ENCODE peak calls at places on chromosomes 6 and 20, in eight cellular contexts. G is activated CD4-positive, CD25-positive, alpha-beta regulatory T cell; U is Peyer's patch; T is CD8-positive, alpha-beta T cell; M is iris pigment epithelial cell; S is NT2/D1; Z is NCI-H1105; E is EL. J is an unnamed sample.

GRCh38 chr6:157755032-157755751 is 67.9 kb upstream of the SNX9 start:
- DNase-seq in U (no peak), M (no peak), T (no peak), G (no peak), E (peak; percentile 51), Z (no peak), S (no peak), J (no peak)

GRCh38 chr6:53464942-53465460 is 79.9 kb downstream of the GCLC start:
- DNase-seq in S (no peak), E (peak; percentile 50), Z (no peak), T (no peak), G (no peak), M (peak; percentile 37), U (no peak), J (no peak)

GRCh38 chr20:38290829-38291581 is 13.0 kb upstream of the BPI start:
- DNase-seq in U (no peak), E (peak; percentile 65), T (no peak), Z (no peak), M (peak; percentile 97), G (no peak), S (peak; percentile 57), J (no peak)

GRCh38 chr20:51916244-51916643 is 113.9 kb upstream of the SALL4 start:
- DNase-seq in U (no peak), G (no peak), S (no peak), M (no peak), T (no peak), Z (no peak), E (no peak), J (no peak)

GRCh38 chr6:72533601-72534000 is 88.3 kb upstream of the KCNQ5 start:
- DNase-seq in M (no peak), T (no peak), U (no peak), G (no peak), E (peak; percentile 18), Z (no peak), S (no peak), J (no peak)

GRCh38 chr6:100035873-100036653 is 42.0 kb upstream of the MCHR2 start:
- DNase-seq in U (no peak), G (no peak), E (peak; percentile 11), S (no peak), Z (no peak), T (no peak), M (no peak), J (no peak)

GRCh38 chr20:4195499-4195898 is 180.1 kb upstream of the RNF24 start:
- DNase-seq in M (peak; percentile 23), S (no peak), T (no peak), E (peak; percentile 47), Z (no peak), U (no peak), G (no peak), J (no peak)

GRCh38 chr6:169806718-169807117 is 55.3 kb downstream of the ERMARD start:
- DNase-seq in E (no peak), Z (no peak), T (peak; percentile 47), U (no peak), S (no peak), G (no peak), M (no peak), J (no peak)

GRCh38 chr6:139161817-139162284 is 27.0 kb downstream of the HECA start:
- DNase-seq in Z (no peak), U (peak; percentile 67), T (peak; percentile 76), M (peak; percentile 34), G (no peak), S (no peak), E (no peak), J (no peak)

GRCh38 chr6:90859612-90860011 is 272.7 kb upstream of the MAP3K7 start:
- DNase-seq in U (no peak), G (no peak), M (no peak), E (no peak), Z (no peak), T (no peak), S (no peak), J (no peak)

GRCh38 chr6:89002523-89002922 is 39.1 kb upstream of the RNGTT start:
- DNase-seq in S (no peak), E (no peak), T (no peak), U (no peak), M (no peak), G (no peak), Z (no peak), J (no peak)

GRCh38 chr6:43436577-43437282 is 9.4 kb downstream of the ABCC10 start:
- DNase-seq in T (no peak), S (peak; percentile 43), G (no peak), E (peak; percentile 79), U (no peak), M (peak; percentile 83), Z (no peak), J (no peak)

GRCh38 chr6:52724041-52724405 is 39.3 kb downstream of the GSTA2 start:
- DNase-seq in M (peak; percentile 35), Z (no peak), E (peak; percentile 77), T (no peak), S (no peak), U (no peak), G (no peak), J (no peak)

GRCh38 chr20:43838703-43839060 is 76.0 kb upstream of the TOX2 start:
- DNase-seq in S (no peak), G (no peak), T (no peak), M (no peak), U (no peak), Z (no peak), E (no peak), J (no peak)

GRCh38 chr6:36727491-36728021 is 29.9 kb downstream of the RAB44 start:
- DNase-seq in E (peak; percentile 23), T (no peak), U (no peak), M (peak; percentile 43), S (no peak), G (no peak), Z (no peak), J (no peak)

GRCh38 chr20:59495894-59496510 is 108.3 kb upstream of the PHACTR3 start:
- DNase-seq in M (peak; percentile 66), E (peak; percentile 57), T (peak; percentile 80), U (peak; percentile 47), Z (peak; percentile 75), G (peak; percentile 38), S (peak; percentile 57), J (peak; percentile 70)

GRCh38 chr20:36120991-36121390 is 33.5 kb upstream of the EPB41L1 start:
- DNase-seq in M (no peak), T (no peak), E (no peak), U (no peak), S (no peak), G (no peak), Z (no peak), J (no peak)

GRCh38 chr6:30067460-30068139 is 602 bp downstream of the PPP1R11 start:
- DNase-seq in T (no peak), U (no peak), Z (no peak), S (peak; percentile 68), M (no peak), E (no peak), G (no peak), J (no peak)

GRCh38 chr6:167683028-167683862 is 143.5 kb upstream of the AFDN start:
- DNase-seq in Z (no peak), M (peak; percentile 72), T (no peak), E (no peak), S (no peak), U (no peak), G (no peak), J (no peak)

GRCh38 chr20:51345601-51346101 is 196.9 kb downstream of the NFATC2 start:
- DNase-seq in T (no peak), G (no peak), Z (no peak), M (peak; percentile 67), U (no peak), S (no peak), E (peak; percentile 89), J (no peak)

GRCh38 chr6:34657307-34657978 is 39.1 kb downstream of the ILRUN start:
- DNase-seq in S (no peak), G (no peak), T (no peak), Z (peak; percentile 57), M (peak; percentile 90), U (no peak), E (peak; percentile 86), J (no peak)

GRCh38 chr6:63492476-63492875 is 79.8 kb upstream of the LOC128125822 start:
- DNase-seq in M (no peak), T (no peak), G (no peak), Z (no peak), U (no peak), E (no peak), S (no peak), J (no peak)

GRCh38 chr20:53995949-53996348 is 74.4 kb downstream of the BCAS1 start:
- DNase-seq in Z (no peak), E (no peak), G (no peak), U (no peak), M (no peak), S (no peak), T (no peak), J (no peak)

GRCh38 chr20:35991142-35991771 is 22.9 kb downstream of the CNBD2 start:
- DNase-seq in M (peak; percentile 53), Z (no peak), T (no peak), E (peak; percentile 34), S (no peak), G (no peak), U (no peak), J (no peak)

GRCh38 chr6:170455335-170455979 is 97.7 kb downstream of the PSMB1 start:
- DNase-seq in G (no peak), U (no peak), M (no peak), T (no peak), E (no peak), S (no peak), Z (no peak), J (no peak)

GRCh38 chr6:52537001-52537753 is 39.7 kb downstream of the TRAM2 start:
- DNase-seq in U (no peak), S (no peak), Z (no peak), M (no peak), T (no peak), E (peak; percentile 27), G (no peak), J (no peak)

GRCh38 chr6:25007269-25007699 is 71.5 kb upstream of the RIPOR2 start:
- DNase-seq in G (peak; percentile 5), S (no peak), U (no peak), T (no peak), M (no peak), E (no peak), Z (no peak), J (no peak)

GRCh38 chr6:20569000-20569610 is 34.8 kb downstream of the CDKAL1 start:
- DNase-seq in U (no peak), S (no peak), E (peak; percentile 17), T (no peak), Z (peak; percentile 77), M (peak; percentile 38), G (no peak), J (no peak)

GRCh38 chr20:63312690-63313348 is 19.8 kb downstream of the COL20A1 start:
- DNase-seq in T (no peak), S (no peak), G (no peak), Z (no peak), M (no peak), E (no peak), U (no peak), J (no peak)

GRCh38 chr6:110217255-110217654 is 37.0 kb downstream of the CDC40 start:
- DNase-seq in Z (no peak), E (peak; percentile 57), M (peak; percentile 41), S (peak; percentile 2), U (no peak), G (no peak), T (no peak), J (no peak)

J was measured in neuronal stem cell.